ENCODE peak calls at places on chromosome 12, in nine cellular contexts. T is psoas muscle, W is esophagus squamous epithelium, B is heart right ventricle, V is pancreas, O is aorta, A is fibroblast of lung, U is suprapubic skin, X is neural progenitor cell. L is an unnamed sample.

GRCh38 chr12:24256636-24257150 is 307.2 kb upstream of the SOX5 start:
- DNase-seq in T (no peak), W (no peak), B (no peak), V (no peak), O (no peak), A (no peak), U (no peak), X (peak; percentile 85), L (no peak)

GRCh38 chr12:126144603-126145002 is 1079.4 kb downstream of the AACS start:
- DNase-seq in T (no peak), W (no peak), B (no peak), V (no peak), O (no peak), A (no peak), U (no peak), X (no peak), L (no peak)

GRCh38 chr12:12333980-12334709 is 15.9 kb downstream of the MANSC1 start:
- DNase-seq in T (peak; percentile 32), W (no peak), B (peak; percentile 51), V (peak; percentile 42), O (peak; percentile 53), A (peak; percentile 47), U (peak; percentile 70), X (peak; percentile 73), L (peak; percentile 73)

GRCh38 chr12:132723764-132724140 is 13.1 kb downstream of the PGAM5 start:
- DNase-seq in T (no peak), W (no peak), B (no peak), V (no peak), O (no peak), A (no peak), U (no peak), X (no peak), L (no peak)

GRCh38 chr12:84463756-84464495 is 448.7 kb downstream of the SLC6A15 start:
- DNase-seq in T (no peak), W (no peak), B (no peak), V (no peak), O (no peak), A (peak; percentile 90), U (no peak), X (no peak), L (no peak)

GRCh38 chr12:101642115-101643067 is 47.6 kb downstream of the MYBPC1 start:
- DNase-seq in T (no peak), W (no peak), B (no peak), V (peak; percentile 65), O (no peak), A (no peak), U (no peak), X (peak; percentile 69), L (peak; percentile 34)

GRCh38 chr12:42846782-42847181 is 257.2 kb upstream of the PRICKLE1 start:
- DNase-seq in T (no peak), W (no peak), B (no peak), V (no peak), O (no peak), A (peak; percentile 40), U (no peak), X (no peak), L (no peak)

GRCh38 chr12:32535260-32535999 is 136.1 kb downstream of the FGD4 start:
- DNase-seq in T (peak; percentile 79), W (no peak), B (peak; percentile 85), V (peak; percentile 94), O (peak; percentile 88), A (peak; percentile 83), U (peak; percentile 75), X (peak; percentile 42), L (peak; percentile 91)

GRCh38 chr12:68851592-68851952 is 43.6 kb downstream of the MDM2 start:
- DNase-seq in T (no peak), W (no peak), B (no peak), V (no peak), O (no peak), A (no peak), U (no peak), X (no peak), L (no peak)

GRCh38 chr12:20040844-20041243 is 327.5 kb upstream of the PDE3A start:
- DNase-seq in T (no peak), W (no peak), B (peak; percentile 10), V (no peak), O (peak; percentile 64), A (no peak), U (no peak), X (peak; percentile 4), L (no peak)

GRCh38 chr12:41348198-41348597 is 160.1 kb downstream of the PDZRN4 start:
- DNase-seq in T (no peak), W (no peak), B (no peak), V (no peak), O (no peak), A (no peak), U (no peak), X (no peak), L (no peak)

GRCh38 chr12:50458606-50459005 is 46.2 kb upstream of the DIP2B start:
- DNase-seq in T (no peak), W (no peak), B (no peak), V (no peak), O (no peak), A (no peak), U (no peak), X (no peak), L (no peak)

GRCh38 chr12:3231399-3231876 is 154.3 kb downstream of the TSPAN9 start:
- DNase-seq in T (peak; percentile 61), W (no peak), B (no peak), V (no peak), O (no peak), A (no peak), U (no peak), X (peak; percentile 73), L (no peak)

GRCh38 chr12:46005151-46005797 is 14.9 kb upstream of the SCAF11 start:
- DNase-seq in T (no peak), W (no peak), B (no peak), V (no peak), O (no peak), A (peak; percentile 55), U (no peak), X (no peak), L (no peak)

GRCh38 chr12:42086021-42086420 is 58.7 kb downstream of the GXYLT1 start:
- DNase-seq in T (no peak), W (no peak), B (no peak), V (no peak), O (no peak), A (peak; percentile 69), U (no peak), X (no peak), L (no peak)

GRCh38 chr12:89709994-89710872 is 1.6 kb upstream of the ATP2B1 start:
- DNase-seq in T (peak; percentile 70), W (no peak), B (peak; percentile 67), V (peak; percentile 58), O (peak; percentile 84), A (no peak), U (peak; percentile 87), X (peak; percentile 77), L (no peak)
- H3K27ac ChIP-seq in T (peak overlapping the region; percentile 94), W (peak overlapping the region; percentile 98), B (peak overlapping the region; percentile 100), V (peak overlapping the region; percentile 99), O (peak overlapping the region; percentile 91), A (peak overlapping the region; percentile 98), U (peak overlapping the region; percentile 98), X (peak overlapping the region; percentile 97), L (peak overlapping the region; percentile 100)

GRCh38 chr12:131274906-131275305 is 321.2 kb downstream of the ADGRD1 start:
- DNase-seq in T (no peak), W (no peak), B (no peak), V (no peak), O (peak; percentile 10), A (no peak), U (no peak), X (no peak), L (no peak)

GRCh38 chr12:131272415-131272814 is 318.7 kb downstream of the ADGRD1 start:
- DNase-seq in T (no peak), W (no peak), B (no peak), V (no peak), O (no peak), A (no peak), U (no peak), X (no peak), L (no peak)

GRCh38 chr12:131274061-131274460 is 320.4 kb downstream of the ADGRD1 start:
- DNase-seq in T (no peak), W (no peak), B (no peak), V (no peak), O (peak; percentile 39), A (no peak), U (no peak), X (no peak), L (no peak)

GRCh38 chr12:131271724-131272123 is 318.0 kb downstream of the ADGRD1 start:
- DNase-seq in T (no peak), W (no peak), B (no peak), V (no peak), O (no peak), A (no peak), U (no peak), X (no peak), L (no peak)

GRCh38 chr12:131273291-131273845 is 319.7 kb downstream of the ADGRD1 start:
- DNase-seq in T (no peak), W (no peak), B (no peak), V (no peak), O (peak; percentile 5), A (no peak), U (no peak), X (no peak), L (no peak)
- H3K9me3 ChIP-seq in T (no peaks in the 10 kb centered on the region), W (no peaks in the 10 kb centered on the region), B (no peaks in the 10 kb centered on the region), V (no peaks in the 10 kb centered on the region), O (no peaks in the 10 kb centered on the region), A (no peaks in the 10 kb centered on the region), U (no peaks in the 10 kb centered on the region), X (no peaks in the 10 kb centered on the region), L (no peaks in the 10 kb centered on the region)

DNA sequence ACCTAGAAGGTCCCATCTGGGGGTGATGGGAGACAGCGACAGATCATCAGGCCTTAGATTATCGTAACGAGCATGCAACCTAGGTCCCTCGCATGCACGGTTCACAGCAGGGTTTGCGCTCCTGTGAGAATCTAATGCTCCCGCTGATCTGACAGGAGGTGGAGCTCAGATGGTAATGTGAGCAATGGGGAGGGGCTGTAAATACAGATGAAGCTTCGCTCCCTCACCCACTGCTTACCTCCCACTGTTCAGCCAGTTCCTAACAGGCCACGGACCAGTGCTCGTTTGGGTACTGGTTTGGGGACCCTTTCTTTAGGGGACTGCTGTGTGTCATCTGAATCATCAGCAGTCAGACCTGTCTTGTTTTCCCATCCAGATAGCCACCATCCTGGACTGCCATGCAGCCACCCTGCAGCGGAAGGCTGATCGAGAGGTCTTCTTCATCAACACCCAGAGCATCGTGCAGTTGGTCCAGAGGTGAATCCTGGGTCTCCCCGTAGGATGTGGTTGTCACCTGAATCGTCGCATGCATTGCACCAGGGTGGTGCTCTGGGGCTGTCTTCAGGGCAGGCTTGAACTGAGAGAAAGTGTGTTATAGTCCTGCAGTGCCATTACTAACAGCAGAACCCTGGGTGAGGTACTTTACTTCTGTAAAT is 96.2 kb downstream of the ACACB start:
- DNase-seq in T (no peak), W (no peak), B (no peak), V (no peak), O (no peak), A (no peak), U (no peak), X (no peak), L (no peak)
- H3K36me3 ChIP-seq in T (peaks cover 10% of the 10 kb centered on the region), W (peaks cover 5% of the 10 kb centered on the region), B (peaks cover 96% of the 10 kb centered on the region), V (peaks cover 8% of the 10 kb centered on the region), O (peaks cover 6% of the 10 kb centered on the region), A (no peaks in the 10 kb centered on the region), U (peaks cover 67% of the 10 kb centered on the region), X (no peaks in the 10 kb centered on the region), L (peaks cover 15% of the 10 kb centered on the region)

GRCh38 chr12:34391771-34392581 is 369.7 kb downstream of the ALG10 start:
- DNase-seq in T (peak; percentile 3), W (no peak), B (peak; percentile 4), V (peak; percentile 8), O (peak; percentile 29), A (no peak), U (peak; percentile 48), X (no peak), L (peak; percentile 48)
- H3K27ac ChIP-seq in T (no peak overlapping the region), W (no peak overlapping the region), B (no peak overlapping the region), V (no peak overlapping the region), O (no peak overlapping the region), A (no peak overlapping the region), U (no peak overlapping the region), X (no peak overlapping the region), L (no peak overlapping the region)

L was measured in upper lobe of left lung.